ENCODE peak calls at places on chromosomes 5 and 9, in ten cellular contexts. Q is D721Med; V is activated T-cell treated with anti-CD3 and anti-CD28 coated beads, Interleukin-2, amount 50 U/mL, for 72 hours; D is ecto neural progenitor cell; E is CD8-positive, alpha-beta T cell; Y is T-helper 17 cell; M is A549; T is mesenteric fat pad; K is myocyte; O is activated naive CD4-positive, alpha-beta T cell. X is an unnamed sample.

GRCh38 chr9:114184866-114185265 is 29.5 kb downstream of the COL27A1 start:
- DNase-seq in V (no peak), K (no peak), D (no peak), Q (no peak), E (no peak), O (no peak), T (no peak), Y (no peak), M (no peak), X (no peak)

GRCh38 chr5:160463775-160464465 is 42.3 kb downstream of the PTTG1 start:
- DNase-seq in V (no peak), T (no peak), O (no peak), D (no peak), Y (no peak), K (peak), Q (no peak), E (no peak), M (no peak), X (no peak)

GRCh38 chr9:6449645-6450044 is 36.6 kb downstream of the UHRF2 start:
- DNase-seq in Q (no peak), V (no peak), E (no peak), O (no peak), M (no peak), T (no peak), Y (no peak), D (no peak), K (no peak), X (no peak)

GRCh38 chr5:14896091-14896490 is 24.5 kb upstream of the ANKH start:
- DNase-seq in Y (no peak), K (no peak), V (no peak), Q (no peak), O (no peak), E (no peak), M (no peak), T (no peak), D (no peak), X (no peak)

GRCh38 chr9:98892296-98892695 is 51.4 kb upstream of the COL15A1 start:
- DNase-seq in E (no peak), Q (no peak), D (no peak), O (no peak), M (no peak), K (no peak), V (no peak), T (no peak), Y (no peak), X (no peak)

GRCh38 chr9:126722922-126723806 is 81.7 kb upstream of the ZBTB43 start:
- DNase-seq in T (peak), M (no peak), E (peak), D (peak), K (no peak), V (peak), Q (peak), Y (peak), O (peak), X (peak)

GRCh38 chr9:136544549-136545064 is 1.2 kb downstream of the NOTCH1 start:
- DNase-seq in K (peak), V (peak), M (no peak), Y (peak), O (peak), E (peak), Q (no peak), D (peak), T (no peak), X (no peak)

GRCh38 chr5:8436919-8437318 is 568.0 kb downstream of the MTRR start:
- DNase-seq in Y (no peak), E (no peak), M (no peak), Q (no peak), K (no peak), D (no peak), O (no peak), T (no peak), V (no peak), X (no peak)

GRCh38 chr9:134725605-134725940 is 84.0 kb downstream of the COL5A1 start:
- DNase-seq in D (no peak), E (no peak), M (no peak), V (no peak), Q (no peak), K (no peak), T (no peak), Y (no peak), O (no peak), X (no peak)

GRCh38 chr9:3751125-3751758 is 225.4 kb upstream of the RFX3 start:
- DNase-seq in V (no peak), K (peak), Q (no peak), T (no peak), E (no peak), O (no peak), M (peak), Y (no peak), D (no peak), X (no peak)

GRCh38 chr5:80592761-80593160 is 22.7 kb upstream of the ANKRD34B start:
- DNase-seq in T (no peak), E (no peak), V (no peak), M (no peak), Y (no peak), D (no peak), K (no peak), Q (no peak), O (no peak), X (no peak)

GRCh38 chr9:93600504-93600903 is 24.1 kb downstream of the PHF2 start:
- DNase-seq in V (no peak), T (peak), Y (no peak), Q (no peak), D (peak), O (no peak), K (peak), M (no peak), E (no peak), X (no peak)

GRCh38 chr9:33884856-33885701 is 68.1 kb downstream of the UBE2R2 start:
- DNase-seq in Y (no peak), D (no peak), O (no peak), T (no peak), M (no peak), E (no peak), Q (no peak), K (peak), V (no peak), X (no peak)

GRCh38 chr9:115808695-115809094 is 344.9 kb upstream of the PAPPA start:
- DNase-seq in E (no peak), O (no peak), M (no peak), V (no peak), Q (no peak), K (no peak), Y (no peak), D (no peak), T (no peak), X (no peak)

GRCh38 chr5:61916621-61917620 is 389.1 kb upstream of the KIF2A start:
- DNase-seq in D (no peak), T (no peak), Y (no peak), V (no peak), Q (no peak), M (peak), E (no peak), K (peak), O (no peak), X (no peak)

GRCh38 chr5:143006511-143006910 is 236.3 kb downstream of the ARHGAP26 start:
- DNase-seq in Y (no peak), O (no peak), V (no peak), D (no peak), Q (no peak), K (no peak), M (no peak), E (no peak), T (no peak), X (no peak)

GRCh38 chr5:144567416-144567770 is 396.7 kb downstream of the KCTD16 start:
- DNase-seq in Y (no peak), D (no peak), T (no peak), M (no peak), V (no peak), Q (no peak), K (peak), O (no peak), E (no peak), X (no peak)

GRCh38 chr5:42951169-42951846 is 88.8 kb downstream of the ANXA2R start:
- DNase-seq in Q (no peak), D (no peak), E (peak), M (no peak), V (peak), K (no peak), Y (peak), T (no peak), O (peak), X (no peak)

GRCh38 chr9:131595771-131596743 is 50.7 kb downstream of the PRRT1B start:
- DNase-seq in Q (no peak), K (no peak), O (no peak), E (no peak), Y (no peak), V (no peak), T (no peak), D (no peak), M (no peak), X (no peak)

GRCh38 chr5:108763222-108763864 is 15.6 kb downstream of the FER start:
- DNase-seq in M (no peak), Q (no peak), K (no peak), Y (no peak), O (no peak), T (no peak), V (no peak), D (no peak), E (no peak), X (no peak)

GRCh38 chr5:43851741-43852140 is 248.8 kb downstream of the NNT start:
- DNase-seq in E (no peak), T (no peak), K (peak), V (no peak), Q (no peak), O (no peak), M (no peak), D (no peak), Y (no peak), X (no peak)

GRCh38 chr5:36458746-36459145 is 147.7 kb upstream of the SLC1A3 start:
- DNase-seq in Q (no peak), D (no peak), T (no peak), M (no peak), Y (no peak), V (no peak), E (no peak), K (no peak), O (no peak), X (no peak)